ENCODE peak calls at places on chromosomes 7 and 10, in four cellular contexts. F, G, Z and P are unnamed samples.

GRCh38 chr7:44068054-44068453 is 2.7 kb upstream of the PGAM2 start:
- DNase-seq in Z (no peak), F (peak; percentile 57), G (no peak), P (no peak)

GRCh38 chr10:5956146-5956914 is 21.0 kb downstream of the IL15RA start:
- DNase-seq in Z (peak; percentile 7), G (peak; percentile 20), F (peak; percentile 46), P (no peak)

GRCh38 chr10:83984256-83984640 is 155.1 kb upstream of the GHITM start:
- DNase-seq in F (no peak), G (no peak), Z (no peak), P (no peak)

GRCh38 chr10:16466001-16466400 is 29.2 kb downstream of the PTER start:
- DNase-seq in G (no peak), F (no peak), Z (no peak), P (no peak)

GRCh38 chr7:78279035-78279434 is 480.5 kb downstream of the PHTF2 start:
- DNase-seq in F (no peak), Z (no peak), G (no peak), P (no peak)

GRCh38 chr7:4136036-4136435 is 546.1 kb upstream of the FOXK1 start:
- DNase-seq in F (peak; percentile 20), G (no peak), Z (no peak), P (no peak)

GRCh38 chr10:132647424-132647823 is 109.8 kb downstream of the INPP5A start:
- DNase-seq in F (peak; percentile 43), G (no peak), Z (no peak), P (no peak)

GRCh38 chr10:12333382-12334185 is 15.8 kb upstream of the CAMK1D start:
- DNase-seq in F (peak; percentile 85), G (peak; percentile 77), Z (peak; percentile 60), P (no peak)

GRCh38 chr7:92723205-92723604 is 113.2 kb downstream of the CDK6 start:
- DNase-seq in G (no peak), Z (no peak), F (no peak), P (no peak)

GRCh38 chr10:91587710-91588638 is 44.9 kb downstream of the PPP1R3C start:
- DNase-seq in F (no peak), Z (peak; percentile 52), G (peak; percentile 29), P (no peak)

GRCh38 chr7:31408120-31408729 is 67.7 kb upstream of the NEUROD6 start:
- DNase-seq in Z (no peak), F (no peak), G (no peak), P (no peak)

GRCh38 chr10:69501657-69502056 is 50.4 kb downstream of the TSPAN15 start:
- DNase-seq in Z (no peak), F (peak; percentile 25), G (no peak), P (no peak)

GRCh38 chr7:138538518-138538917 is 78.5 kb downstream of the TRIM24 start:
- DNase-seq in G (no peak), Z (no peak), F (no peak), P (no peak)

GRCh38 chr10:119341236-119342016 is 134.1 kb downstream of the GRK5 start:
- DNase-seq in G (no peak), F (no peak), Z (peak; percentile 72), P (peak; percentile 72)

GRCh38 chr7:130393799-130394411 is 13.6 kb downstream of the CPA1 start:
- DNase-seq in G (no peak), F (no peak), Z (no peak), P (no peak)

GRCh38 chr7:94301024-94301588 is 93.6 kb upstream of the COL1A2 start:
- DNase-seq in F (peak; percentile 91), G (peak; percentile 25), Z (peak; percentile 89), P (peak; percentile 79)

GRCh38 chr10:22649390-22649841 is 65.0 kb downstream of the PIP4K2A start:
- DNase-seq in G (no peak), F (no peak), Z (no peak), P (no peak)

GRCh38 chr10:22646291-22646926 is 68.0 kb downstream of the PIP4K2A start:
- DNase-seq in Z (no peak), F (no peak), G (no peak), P (no peak)

GRCh38 chr10:22649977-22650376 is 64.4 kb downstream of the PIP4K2A start:
- DNase-seq in Z (no peak), F (no peak), G (no peak), P (no peak)

GRCh38 chr10:22647244-22647643 is 67.1 kb downstream of the PIP4K2A start:
- DNase-seq in Z (no peak), F (no peak), G (no peak), P (no peak)

GRCh38 chr10:22648547-22648961 is 65.8 kb downstream of the PIP4K2A start:
- DNase-seq in Z (no peak), G (no peak), F (no peak), P (no peak)
- TF ChIP-seq EP300 in Z (no peak), G (no peak), F (no peak), P (no peak)

DNA sequence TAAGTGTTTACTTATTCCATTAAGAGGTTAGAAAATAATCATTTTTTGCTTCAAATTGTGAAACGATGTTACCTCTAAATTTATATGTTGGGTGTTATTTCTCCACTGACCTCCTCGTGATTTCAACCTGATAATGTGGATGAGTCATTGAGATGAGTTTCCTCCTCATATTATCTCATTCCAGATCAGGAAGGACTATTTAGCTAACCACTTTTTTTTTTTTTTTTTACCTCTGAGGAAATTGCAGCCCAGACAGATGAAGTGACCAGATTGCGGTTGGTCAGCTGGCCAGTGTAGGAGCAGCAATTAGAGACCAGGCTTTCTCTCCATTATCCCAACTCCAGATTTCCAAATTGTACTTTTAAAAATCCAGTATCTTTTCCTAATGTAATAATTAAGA is 248.7 kb downstream of the FZD1 start:
- DNase-seq in G (no peak), Z (no peak), F (no peak), P (no peak)
- TF ChIP-seq EP300 in G (no peak), Z (no peak), F (no peak), P (no peak)

GRCh38 chr7:109997837-109998236 is 1093.1 kb upstream of the LRRN3 start:
- DNase-seq in Z (no peak), F (no peak), G (no peak), P (no peak)

GRCh38 chr7:110001254-110001938 is 1089.5 kb upstream of the LRRN3 start:
- DNase-seq in Z (no peak), F (no peak), G (no peak), P (no peak)

GRCh38 chr7:109996411-109996810 is 1094.5 kb upstream of the LRRN3 start:
- DNase-seq in F (no peak), Z (no peak), G (no peak), P (no peak)
- TF ChIP-seq EP300 in F (no peak), Z (no peak), G (no peak), P (no peak)

DNA sequence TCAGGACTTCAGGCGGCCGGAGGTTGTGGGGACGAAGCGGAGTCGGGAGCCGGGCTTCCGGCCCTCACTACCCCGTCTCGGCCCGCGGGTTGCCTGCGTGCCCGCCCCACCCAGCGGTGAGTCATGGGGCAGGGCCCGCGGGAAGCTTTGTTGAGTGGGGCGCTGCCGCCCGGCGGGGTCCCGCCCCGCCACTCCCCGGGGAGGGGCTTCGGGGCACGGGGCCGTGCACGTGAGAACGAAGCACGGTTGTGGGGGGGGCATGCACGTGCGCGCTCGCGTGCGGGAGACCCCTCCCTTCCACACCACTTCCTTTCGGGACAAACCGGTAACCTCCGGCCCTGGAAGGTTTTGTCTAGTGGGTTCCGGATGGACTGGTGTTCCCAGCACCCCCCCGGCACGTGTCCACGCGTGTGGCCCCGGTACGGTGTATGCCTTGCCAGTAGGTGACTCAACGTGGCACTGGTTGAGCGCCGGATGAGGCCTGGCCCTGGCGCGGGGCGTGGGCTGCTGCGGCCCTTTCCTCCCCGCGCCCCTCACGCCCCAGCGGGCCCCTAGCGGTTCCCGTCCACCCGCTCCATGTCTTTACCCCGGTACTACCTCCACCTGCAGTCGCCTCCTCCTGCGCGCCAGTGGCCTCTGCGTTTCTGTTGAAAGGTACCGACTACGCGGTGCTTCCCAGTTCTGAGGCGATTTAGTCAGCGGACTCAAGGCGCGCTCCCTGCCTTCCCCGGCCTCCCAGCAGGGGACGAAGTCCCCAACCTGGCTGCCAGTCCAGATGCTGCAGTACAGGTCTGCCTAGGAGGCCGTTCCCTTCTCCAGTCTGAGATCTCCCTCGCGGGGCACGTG is 3.1 kb downstream of the ADIRF start:
- DNase-seq in F (peak; percentile 96), G (peak; percentile 91), Z (peak; percentile 93), P (no peak)
- TF ChIP-seq EP300 in F (no peak), G (peak; percentile 3), Z (peak; percentile 92), P (no peak)

GRCh38 chr10:19819419-19820033 is 3.3 kb downstream of the PLXDC2 start:
- DNase-seq in F (no peak), Z (peak; percentile 53), G (no peak), P (peak; percentile 55)
- TF ChIP-seq EP300 in F (no peak), Z (no peak), G (no peak), P (no peak)